ENCODE peak calls at places on chromosomes 6 and 20, in five cellular contexts. M is upper lobe of left lung, I is tibial artery, Q is psoas muscle, Y is neural crest cell. L is an unnamed sample.

GRCh38 chr6:38179300-38179699 is 359.8 kb downstream of the ZFAND3 start:
- DNase-seq in Q (no peak), Y (no peak), I (no peak), M (no peak), L (no peak)

GRCh38 chr6:46062312-46062711 is 46.7 kb upstream of the CLIC5 start:
- DNase-seq in I (no peak), M (peak; percentile 36), Y (no peak), Q (no peak), L (no peak)

GRCh38 chr6:167968091-167968490 is 29.4 kb upstream of the KIF25 start:
- DNase-seq in I (no peak), Q (no peak), Y (peak; percentile 28), M (no peak), L (no peak)

GRCh38 chr20:2379511-2380229 is 1.0 kb upstream of the TGM6 start:
- DNase-seq in Y (no peak), Q (no peak), M (no peak), I (no peak), L (no peak)

GRCh38 chr6:114342086-114342825 is 567 bp downstream of the HS3ST5 start:
- DNase-seq in Y (peak; percentile 6), M (no peak), I (no peak), Q (peak; percentile 51), L (peak; percentile 9)

GRCh38 chr6:69231983-69232382 is 564.8 kb downstream of the LMBRD1 start:
- DNase-seq in Y (no peak), M (no peak), Q (no peak), I (no peak), L (no peak)

GRCh38 chr6:56808871-56809359 is 146.0 kb upstream of the BEND6 start:
- DNase-seq in Q (no peak), Y (no peak), M (no peak), I (no peak), L (no peak)

GRCh38 chr20:43389839-43390626 is 67.7 kb upstream of the SRSF6 start:
- DNase-seq in Y (peak; percentile 36), Q (no peak), M (peak; percentile 23), I (no peak), L (no peak)

GRCh38 chr20:55565374-55565773 is 439.9 kb downstream of the CBLN4 start:
- DNase-seq in Q (no peak), Y (no peak), M (no peak), I (no peak), L (no peak)

GRCh38 chr6:125363360-125364121 is 61.8 kb upstream of the HDDC2 start:
- DNase-seq in I (peak; percentile 95), Y (peak; percentile 67), M (no peak), Q (peak; percentile 76), L (peak; percentile 10)

GRCh38 chr20:21464916-21465315 is 48.9 kb downstream of the NKX2-2 start:
- DNase-seq in M (no peak), I (no peak), Y (no peak), Q (no peak), L (no peak)

GRCh38 chr6:3227363-3228045 is at the start of gene TUBB2B:
- DNase-seq in I (no peak), Y (peak; percentile 85), Q (peak; percentile 60), M (no peak), L (peak; percentile 80)

GRCh38 chr20:54062812-54063280 is 7.5 kb downstream of the BCAS1 start:
- DNase-seq in M (no peak), Y (no peak), Q (no peak), I (no peak), L (peak; percentile 55)

DNA sequence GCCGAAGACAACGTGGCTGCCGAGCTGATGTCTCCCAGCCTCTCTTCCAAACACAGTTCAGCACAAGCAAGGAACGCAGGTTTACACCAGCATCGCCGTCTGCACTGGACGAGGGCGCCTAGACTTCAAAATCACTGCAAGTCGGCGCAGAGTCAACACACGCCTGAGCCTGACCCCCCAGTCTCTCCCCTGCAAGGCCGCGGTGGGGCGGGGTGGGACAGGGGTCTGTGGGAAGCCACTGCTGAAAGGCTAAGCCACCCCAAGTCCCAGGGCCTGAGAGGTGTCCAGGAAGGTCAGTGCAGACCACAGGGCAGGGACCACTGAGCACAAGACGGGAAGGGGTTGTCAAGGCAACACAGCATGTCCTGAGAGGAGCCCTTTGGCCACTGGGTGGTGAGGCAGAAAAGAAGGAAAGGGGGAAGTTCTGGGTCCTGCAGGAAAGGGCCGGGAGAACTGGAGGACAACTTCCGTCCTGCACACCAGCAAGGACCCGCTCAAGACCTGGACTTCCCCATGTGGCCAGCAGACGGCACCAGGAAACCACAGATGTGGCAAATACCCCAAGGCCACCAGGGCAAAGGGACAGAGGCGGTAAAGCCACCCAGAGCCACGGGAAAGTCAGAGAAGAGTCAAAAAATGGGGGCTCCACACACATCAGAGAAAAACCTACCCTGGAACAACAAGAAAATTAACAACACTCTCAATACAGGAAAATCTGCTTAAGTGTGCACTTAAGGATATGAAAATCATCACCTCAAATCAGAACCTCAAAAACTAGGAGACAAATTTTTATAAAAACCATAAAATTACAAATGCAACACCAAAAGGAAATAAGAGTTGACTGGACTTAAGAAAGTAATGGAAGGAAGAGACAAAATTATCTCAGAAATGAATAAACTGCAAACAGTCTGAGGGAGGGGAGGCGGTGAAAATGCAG is 84.8 kb downstream of the TAF4 start:
- DNase-seq in Y (no peak), I (no peak), M (peak; percentile 67), Q (no peak), L (no peak)
- TF ChIP-seq CTCF in Y (peak; percentile 56), I (peak; percentile 21), M (peak; percentile 71), Q (no peak), L (no peak)

DNA sequence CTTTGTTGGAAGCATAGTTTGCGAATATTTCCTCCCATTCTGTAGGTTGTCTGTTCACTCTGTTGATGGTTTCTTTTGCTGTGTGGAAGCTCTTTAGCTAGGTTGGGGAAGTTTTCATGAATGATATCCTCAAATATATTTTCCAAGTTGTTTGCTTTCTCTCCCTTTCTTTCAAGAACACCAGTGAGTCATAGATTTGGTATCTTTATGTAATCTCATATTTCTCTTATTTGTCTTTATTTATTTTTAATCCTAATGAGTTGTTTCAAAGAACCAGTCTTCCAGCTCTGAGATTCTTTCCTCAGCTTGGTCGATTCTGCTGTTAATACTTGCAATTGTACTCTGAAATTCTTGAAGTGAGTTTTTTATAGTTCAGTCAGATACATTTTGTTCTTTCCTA is 628.0 kb upstream of the ID4 start:
- DNase-seq in Q (no peak), Y (no peak), M (no peak), I (no peak), L (no peak)
- TF ChIP-seq CTCF in Q (no peak), Y (no peak), M (no peak), I (no peak), L (no peak)

DNA sequence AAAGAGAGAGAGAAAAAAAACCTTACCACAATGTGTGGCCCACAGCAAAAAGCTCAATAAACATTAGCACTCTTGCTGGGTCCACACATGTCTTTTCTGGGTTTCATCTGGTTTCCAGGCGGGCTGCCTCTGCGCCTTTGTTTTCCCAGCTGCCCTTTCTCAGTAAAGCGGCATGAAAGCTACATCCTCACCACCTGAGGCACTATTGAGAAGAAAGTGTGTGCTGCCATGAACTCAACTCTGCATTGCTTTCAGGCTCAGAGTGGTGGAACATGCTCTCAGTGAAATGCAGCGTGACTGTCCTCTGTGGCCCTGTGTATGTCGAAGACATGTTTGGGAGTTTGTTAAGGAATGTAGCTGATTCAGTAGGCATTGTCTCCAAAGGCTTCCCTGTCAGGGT is 102.3 kb downstream of the LYRM2 start:
- DNase-seq in Q (no peak), M (no peak), I (no peak), Y (no peak), L (no peak)
- TF ChIP-seq CTCF in Q (no peak), M (no peak), I (no peak), Y (no peak), L (no peak)

GRCh38 chr6:157943249-157943963 is 38.3 kb upstream of the SYNJ2 start:
- DNase-seq in Q (no peak), Y (no peak), M (no peak), I (no peak), L (no peak)

GRCh38 chr6:157943964-157944283 is 37.7 kb upstream of the SYNJ2 start:
- DNase-seq in I (no peak), Q (no peak), Y (no peak), M (no peak), L (no peak)

GRCh38 chr6:157946053-157946617 is 35.5 kb upstream of the SYNJ2 start:
- DNase-seq in I (no peak), Y (no peak), M (no peak), Q (no peak), L (no peak)

GRCh38 chr6:157944983-157945931 is 36.4 kb upstream of the SYNJ2 start:
- DNase-seq in Q (no peak), Y (no peak), M (no peak), I (no peak), L (no peak)

GRCh38 chr6:157946865-157947532 is 34.7 kb upstream of the SYNJ2 start:
- DNase-seq in I (no peak), Y (no peak), Q (no peak), M (no peak), L (peak; percentile 66)
- TF ChIP-seq CTCF in I (no peak), Y (peak; percentile 46), Q (peak; percentile 25), M (peak; percentile 13), L (peak; percentile 84)

GRCh38 chr20:16317445-16318362 is 255.5 kb downstream of the KIF16B start:
- DNase-seq in Q (no peak), M (no peak), Y (no peak), I (no peak), L (no peak)
- TF ChIP-seq CTCF in Q (no peak), M (no peak), Y (no peak), I (no peak), L (no peak)

GRCh38 chr6:139373154-139373927 is 1.1 kb downstream of the CITED2 start:
- DNase-seq in Y (peak; percentile 43), Q (peak; percentile 89), M (peak; percentile 66), I (peak; percentile 81), L (peak; percentile 50)
- TF ChIP-seq CTCF in Y (peak; percentile 51), Q (peak; percentile 34), M (peak; percentile 13), I (peak; percentile 37), L (peak; percentile 54)

GRCh38 chr20:46050885-46051284 is 21.9 kb downstream of the SLC12A5 start:
- DNase-seq in M (no peak), Y (no peak), Q (no peak), I (no peak), L (no peak)
- TF ChIP-seq CTCF in M (no peak), Y (no peak), Q (no peak), I (no peak), L (no peak)

DNA sequence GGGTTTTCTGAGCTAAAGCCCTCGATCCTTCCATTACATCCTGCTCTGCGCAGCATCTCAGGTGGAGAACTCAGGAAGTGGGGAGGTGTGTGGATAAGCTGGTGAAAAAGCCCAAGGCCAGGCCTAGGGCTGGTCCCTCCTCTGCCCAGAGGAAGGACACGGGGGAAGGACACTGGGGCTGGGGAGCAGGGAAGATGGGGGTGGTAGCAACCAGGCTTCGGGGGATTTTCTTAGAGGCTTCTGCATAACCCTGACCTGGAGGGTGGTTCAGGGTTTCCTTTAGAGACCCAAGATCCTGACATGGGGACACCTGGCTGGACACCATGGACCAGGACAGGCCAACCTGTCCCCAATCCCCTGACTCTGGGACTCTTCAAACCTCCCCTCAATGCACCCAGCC is 37.9 kb downstream of the SUN5 start:
- DNase-seq in I (peak; percentile 42), Y (no peak), Q (no peak), M (no peak), L (no peak)
- TF ChIP-seq CTCF in I (no peak), Y (no peak), Q (no peak), M (no peak), L (no peak)

L was measured in GM10248.